ENCODE peak calls at places on chromosomes 11 and 22, in ten cellular contexts. One of them, this sample, is unnamed.

GRCh38 chr11:130868087-130868486 is 48.2 kb downstream of the SNX19 start:
- DNase-seq in cardiac fibroblast: no peak
- DNase-seq in MM.1S: no peak
- DNase-seq in AG10803: no peak
- DNase-seq in keratinocyte: no peak
- DNase-seq in nucleus accumbens: no peak
- DNase-seq in hepatic stellate cell: no peak
- DNase-seq in RCC 7860: no peak
- DNase-seq in HepG2: no peak
- DNase-seq in AG09309: no peak
- DNase-seq in this sample: no peak

GRCh38 chr22:45879552-45879949 is 97.4 kb downstream of the WNT7B start:
- DNase-seq in HepG2: no peak
- DNase-seq in keratinocyte: no peak
- DNase-seq in AG10803: no peak
- DNase-seq in hepatic stellate cell: no peak
- DNase-seq in AG09309: no peak
- DNase-seq in RCC 7860: no peak
- DNase-seq in cardiac fibroblast: no peak
- DNase-seq in nucleus accumbens: no peak
- DNase-seq in MM.1S: no peak
- DNase-seq in this sample: no peak

GRCh38 chr22:19070397-19071169 is 51.6 kb downstream of the DGCR2 start:
- DNase-seq in RCC 7860: no peak
- DNase-seq in hepatic stellate cell: no peak
- DNase-seq in AG10803: no peak
- DNase-seq in HepG2: no peak
- DNase-seq in nucleus accumbens: no peak
- DNase-seq in cardiac fibroblast: no peak
- DNase-seq in MM.1S: no peak
- DNase-seq in keratinocyte: no peak
- DNase-seq in AG09309: no peak
- DNase-seq in this sample: no peak

GRCh38 chr22:47629791-47630655 is 867.6 kb downstream of the TBC1D22A start:
- DNase-seq in AG10803: no peak
- DNase-seq in keratinocyte: no peak
- DNase-seq in HepG2: no peak
- DNase-seq in MM.1S: no peak
- DNase-seq in nucleus accumbens: no peak
- DNase-seq in cardiac fibroblast: no peak
- DNase-seq in AG09309: no peak
- DNase-seq in RCC 7860: no peak
- DNase-seq in hepatic stellate cell: no peak
- DNase-seq in this sample: no peak

GRCh38 chr11:43547900-43548381 is 132.6 kb upstream of the HSD17B12 start:
- DNase-seq in hepatic stellate cell: no peak
- DNase-seq in AG10803: peak; percentile 5
- DNase-seq in cardiac fibroblast: peak; percentile 36
- DNase-seq in keratinocyte: no peak
- DNase-seq in RCC 7860: no peak
- DNase-seq in AG09309: no peak
- DNase-seq in MM.1S: no peak
- DNase-seq in HepG2: no peak
- DNase-seq in nucleus accumbens: peak; percentile 39
- DNase-seq in this sample: no peak

GRCh38 chr11:109612481-109612880 is 190.5 kb downstream of the C11orf87 start:
- DNase-seq in RCC 7860: no peak
- DNase-seq in keratinocyte: no peak
- DNase-seq in cardiac fibroblast: no peak
- DNase-seq in hepatic stellate cell: no peak
- DNase-seq in AG10803: no peak
- DNase-seq in MM.1S: no peak
- DNase-seq in HepG2: no peak
- DNase-seq in nucleus accumbens: no peak
- DNase-seq in AG09309: no peak
- DNase-seq in this sample: no peak

GRCh38 chr11:129861702-129862107 is 33.7 kb downstream of the NFRKB start:
- DNase-seq in RCC 7860: peak; percentile 91
- DNase-seq in HepG2: peak; percentile 93
- DNase-seq in MM.1S: no peak
- DNase-seq in hepatic stellate cell: peak; percentile 97
- DNase-seq in cardiac fibroblast: peak; percentile 94
- DNase-seq in AG09309: peak; percentile 88
- DNase-seq in keratinocyte: peak; percentile 95
- DNase-seq in AG10803: peak; percentile 93
- DNase-seq in nucleus accumbens: no peak
- DNase-seq in this sample: peak; percentile 92

GRCh38 chr11:11640996-11641395 is 19.2 kb upstream of the GALNT18 start:
- DNase-seq in hepatic stellate cell: no peak
- DNase-seq in keratinocyte: no peak
- DNase-seq in nucleus accumbens: peak; percentile 74
- DNase-seq in RCC 7860: no peak
- DNase-seq in HepG2: no peak
- DNase-seq in cardiac fibroblast: no peak
- DNase-seq in AG09309: no peak
- DNase-seq in MM.1S: no peak
- DNase-seq in AG10803: no peak
- DNase-seq in this sample: no peak

GRCh38 chr11:128848815-128849455 is 18.2 kb downstream of the KCNJ1 start:
- DNase-seq in nucleus accumbens: no peak
- DNase-seq in AG09309: no peak
- DNase-seq in RCC 7860: no peak
- DNase-seq in MM.1S: peak; percentile 37
- DNase-seq in keratinocyte: no peak
- DNase-seq in cardiac fibroblast: peak; percentile 59
- DNase-seq in hepatic stellate cell: peak; percentile 29
- DNase-seq in HepG2: peak; percentile 14
- DNase-seq in AG10803: no peak
- DNase-seq in this sample: no peak

GRCh38 chr11:78072455-78072854 is 7.2 kb downstream of the NDUFC2 start:
- DNase-seq in cardiac fibroblast: no peak
- DNase-seq in HepG2: peak; percentile 78
- DNase-seq in hepatic stellate cell: no peak
- DNase-seq in MM.1S: no peak
- DNase-seq in AG09309: no peak
- DNase-seq in nucleus accumbens: no peak
- DNase-seq in RCC 7860: no peak
- DNase-seq in AG10803: no peak
- DNase-seq in keratinocyte: no peak
- DNase-seq in this sample: no peak

GRCh38 chr11:12377824-12378593 is 638 bp downstream of the PARVA start:
- DNase-seq in hepatic stellate cell: peak; percentile 60
- DNase-seq in nucleus accumbens: peak; percentile 27
- DNase-seq in AG10803: peak; percentile 87
- DNase-seq in keratinocyte: no peak
- DNase-seq in cardiac fibroblast: peak; percentile 89
- DNase-seq in AG09309: peak; percentile 52
- DNase-seq in HepG2: peak; percentile 62
- DNase-seq in RCC 7860: peak; percentile 72
- DNase-seq in MM.1S: no peak
- DNase-seq in this sample: peak; percentile 56

GRCh38 chr22:48477031-48477721 is 1350.5 kb downstream of the BRD1 start:
- DNase-seq in cardiac fibroblast: no peak
- DNase-seq in RCC 7860: no peak
- DNase-seq in HepG2: no peak
- DNase-seq in AG09309: no peak
- DNase-seq in MM.1S: no peak
- DNase-seq in AG10803: no peak
- DNase-seq in keratinocyte: no peak
- DNase-seq in nucleus accumbens: peak; percentile 74
- DNase-seq in hepatic stellate cell: no peak
- DNase-seq in this sample: no peak

GRCh38 chr11:12253843-12254281 is 123.5 kb upstream of the PARVA start:
- DNase-seq in keratinocyte: no peak
- DNase-seq in RCC 7860: no peak
- DNase-seq in cardiac fibroblast: no peak
- DNase-seq in hepatic stellate cell: no peak
- DNase-seq in AG09309: no peak
- DNase-seq in MM.1S: no peak
- DNase-seq in HepG2: peak; percentile 47
- DNase-seq in AG10803: no peak
- DNase-seq in nucleus accumbens: no peak
- DNase-seq in this sample: no peak

GRCh38 chr11:61035086-61035835 is 63.8 kb downstream of the CD6 start:
- DNase-seq in AG09309: no peak
- DNase-seq in RCC 7860: no peak
- DNase-seq in nucleus accumbens: no peak
- DNase-seq in HepG2: no peak
- DNase-seq in hepatic stellate cell: no peak
- DNase-seq in keratinocyte: no peak
- DNase-seq in MM.1S: no peak
- DNase-seq in cardiac fibroblast: no peak
- DNase-seq in AG10803: no peak
- DNase-seq in this sample: no peak

GRCh38 chr11:65861165-65861505 is 902 bp downstream of the MUS81 start:
- DNase-seq in HepG2: no peak
- DNase-seq in cardiac fibroblast: no peak
- DNase-seq in keratinocyte: no peak
- DNase-seq in hepatic stellate cell: no peak
- DNase-seq in RCC 7860: no peak
- DNase-seq in nucleus accumbens: no peak
- DNase-seq in AG09309: no peak
- DNase-seq in AG10803: no peak
- DNase-seq in MM.1S: no peak
- DNase-seq in this sample: no peak

GRCh38 chr11:27239305-27239942 is 123.6 kb downstream of the CCDC34 start:
- DNase-seq in HepG2: no peak
- DNase-seq in MM.1S: no peak
- DNase-seq in RCC 7860: no peak
- DNase-seq in keratinocyte: no peak
- DNase-seq in AG09309: peak; percentile 80
- DNase-seq in hepatic stellate cell: no peak
- DNase-seq in nucleus accumbens: no peak
- DNase-seq in AG10803: peak; percentile 95
- DNase-seq in cardiac fibroblast: peak; percentile 39
- DNase-seq in this sample: no peak

GRCh38 chr11:11076276-11076675 is 218.4 kb upstream of the ZBED5 start:
- DNase-seq in cardiac fibroblast: no peak
- DNase-seq in MM.1S: no peak
- DNase-seq in keratinocyte: no peak
- DNase-seq in RCC 7860: no peak
- DNase-seq in HepG2: no peak
- DNase-seq in hepatic stellate cell: no peak
- DNase-seq in AG09309: no peak
- DNase-seq in nucleus accumbens: no peak
- DNase-seq in AG10803: no peak
- DNase-seq in this sample: no peak

GRCh38 chr11:2721163-2721935 is 21.6 kb upstream of the KCNQ1OT1 start:
- DNase-seq in cardiac fibroblast: no peak
- DNase-seq in HepG2: no peak
- DNase-seq in AG10803: no peak
- DNase-seq in keratinocyte: no peak
- DNase-seq in hepatic stellate cell: no peak
- DNase-seq in nucleus accumbens: no peak
- DNase-seq in RCC 7860: no peak
- DNase-seq in MM.1S: no peak
- DNase-seq in AG09309: no peak
- DNase-seq in this sample: no peak

GRCh38 chr22:40826984-40827741 is 8.0 kb upstream of the SLC25A17 start:
- DNase-seq in HepG2: peak; percentile 52
- DNase-seq in AG09309: no peak
- DNase-seq in MM.1S: no peak
- DNase-seq in AG10803: no peak
- DNase-seq in cardiac fibroblast: no peak
- DNase-seq in keratinocyte: no peak
- DNase-seq in nucleus accumbens: no peak
- DNase-seq in hepatic stellate cell: no peak
- DNase-seq in RCC 7860: no peak
- DNase-seq in this sample: no peak

GRCh38 chr11:61453702-61454101 is 23.8 kb downstream of the SDHAF2 start:
- DNase-seq in keratinocyte: no peak
- DNase-seq in nucleus accumbens: no peak
- DNase-seq in AG09309: no peak
- DNase-seq in cardiac fibroblast: no peak
- DNase-seq in hepatic stellate cell: no peak
- DNase-seq in HepG2: no peak
- DNase-seq in RCC 7860: no peak
- DNase-seq in AG10803: no peak
- DNase-seq in MM.1S: no peak
- DNase-seq in this sample: no peak

GRCh38 chr11:35142481-35143207 is 3.7 kb downstream of the CD44 start:
- DNase-seq in MM.1S: peak; percentile 59
- DNase-seq in HepG2: peak; percentile 20
- DNase-seq in AG09309: no peak
- DNase-seq in keratinocyte: no peak
- DNase-seq in cardiac fibroblast: peak; percentile 44
- DNase-seq in RCC 7860: peak; percentile 82
- DNase-seq in AG10803: peak; percentile 78
- DNase-seq in nucleus accumbens: no peak
- DNase-seq in hepatic stellate cell: peak; percentile 69
- DNase-seq in this sample: no peak

GRCh38 chr11:80146231-80146630 is 705.4 kb upstream of the TENM4 start:
- DNase-seq in HepG2: no peak
- DNase-seq in AG10803: no peak
- DNase-seq in AG09309: no peak
- DNase-seq in cardiac fibroblast: no peak
- DNase-seq in MM.1S: no peak
- DNase-seq in keratinocyte: peak; percentile 17
- DNase-seq in nucleus accumbens: no peak
- DNase-seq in hepatic stellate cell: no peak
- DNase-seq in RCC 7860: peak; percentile 90
- DNase-seq in this sample: no peak

GRCh38 chr11:65862191-65862735 is 2.0 kb downstream of the MUS81 start:
- DNase-seq in keratinocyte: no peak
- DNase-seq in MM.1S: no peak
- DNase-seq in AG09309: no peak
- DNase-seq in nucleus accumbens: no peak
- DNase-seq in AG10803: no peak
- DNase-seq in HepG2: no peak
- DNase-seq in RCC 7860: no peak
- DNase-seq in hepatic stellate cell: no peak
- DNase-seq in cardiac fibroblast: no peak
- DNase-seq in this sample: no peak

GRCh38 chr22:43376765-43377485 is 33.8 kb upstream of the SCUBE1 start:
- DNase-seq in cardiac fibroblast: no peak
- DNase-seq in AG09309: no peak
- DNase-seq in nucleus accumbens: no peak
- DNase-seq in keratinocyte: no peak
- DNase-seq in AG10803: no peak
- DNase-seq in RCC 7860: no peak
- DNase-seq in hepatic stellate cell: no peak
- DNase-seq in HepG2: no peak
- DNase-seq in MM.1S: no peak
- DNase-seq in this sample: no peak

GRCh38 chr11:64251986-64252837 is 882 bp downstream of the PLCB3 start:
- DNase-seq in cardiac fibroblast: peak; percentile 57
- DNase-seq in MM.1S: no peak
- DNase-seq in nucleus accumbens: no peak
- DNase-seq in RCC 7860: peak; percentile 19
- DNase-seq in AG09309: no peak
- DNase-seq in hepatic stellate cell: peak; percentile 85
- DNase-seq in AG10803: peak; percentile 34
- DNase-seq in keratinocyte: no peak
- DNase-seq in HepG2: no peak
- DNase-seq in this sample: no peak

GRCh38 chr11:31821779-31822574 is 10.9 kb upstream of the PAX6 start:
- DNase-seq in keratinocyte: no peak
- DNase-seq in AG09309: no peak
- DNase-seq in AG10803: no peak
- DNase-seq in MM.1S: no peak
- DNase-seq in HepG2: no peak
- DNase-seq in cardiac fibroblast: no peak
- DNase-seq in RCC 7860: no peak
- DNase-seq in hepatic stellate cell: no peak
- DNase-seq in nucleus accumbens: no peak
- DNase-seq in this sample: no peak

GRCh38 chr11:6557761-6558674 is 45.4 kb downstream of the RRP8 start:
- DNase-seq in HepG2: no peak
- DNase-seq in AG09309: no peak
- DNase-seq in keratinocyte: no peak
- DNase-seq in MM.1S: no peak
- DNase-seq in nucleus accumbens: no peak
- DNase-seq in hepatic stellate cell: no peak
- DNase-seq in cardiac fibroblast: no peak
- DNase-seq in RCC 7860: no peak
- DNase-seq in AG10803: no peak
- DNase-seq in this sample: no peak

GRCh38 chr11:18243783-18244362 is 4.6 kb downstream of the SAA2 start:
- DNase-seq in hepatic stellate cell: peak; percentile 40
- DNase-seq in HepG2: peak; percentile 52
- DNase-seq in nucleus accumbens: no peak
- DNase-seq in AG10803: peak; percentile 75
- DNase-seq in MM.1S: peak; percentile 68
- DNase-seq in cardiac fibroblast: peak; percentile 86
- DNase-seq in RCC 7860: peak; percentile 51
- DNase-seq in AG09309: peak; percentile 38
- DNase-seq in keratinocyte: peak; percentile 32
- DNase-seq in this sample: peak; percentile 58